ENCODE peak calls at places on chromosomes 2 and 18, in four cellular contexts. Y is NCI-H510A treated with DMSO at 0.1 percent for 48 hours; F is CD4-positive, CD25-positive, alpha-beta regulatory T cell; Q is activated effector memory CD4-positive, alpha-beta T cell treated with anti-CD3 and anti-CD28 coated beads, Interleukin-2, amount 50 U/mL, for 16 hours. S is an unnamed sample.

GRCh38 chr18:62957885-62958472 is 242.6 kb downstream of the PHLPP1 start:
- DNase-seq in Y (no peak), F (peak), Q (peak), S (no peak)

GRCh38 chr2:17101091-17101490 is 417.1 kb downstream of the RAD51AP2 start:
- DNase-seq in Y (no peak), F (no peak), Q (no peak), S (no peak)

GRCh38 chr2:120398051-120398960 is 52.4 kb downstream of the INHBB start:
- DNase-seq in Y (no peak), F (no peak), Q (peak), S (no peak)

GRCh38 chr2:20241973-20242726 is 17.2 kb upstream of the SDC1 start:
- DNase-seq in Y (no peak), F (no peak), Q (peak), S (peak)

GRCh38 chr18:28526196-28526595 is 349.3 kb upstream of the CDH2 start:
- DNase-seq in Y (no peak), F (no peak), Q (no peak), S (no peak)

GRCh38 chr2:17853799-17854198 is 24.7 kb upstream of the KCNS3 start:
- DNase-seq in Y (no peak), F (no peak), Q (no peak), S (no peak)

GRCh38 chr2:72833084-72833714 is 7.4 kb upstream of the EXOC6B start:
- DNase-seq in Y (no peak), F (no peak), Q (no peak), S (no peak)

GRCh38 chr18:47800756-47801155 is 129.7 kb downstream of the SMAD2 start:
- DNase-seq in Y (no peak), F (no peak), Q (no peak), S (no peak)

GRCh38 chr2:109659356-109660045 is 45.3 kb downstream of the SOWAHC start:
- DNase-seq in Y (no peak), F (no peak), Q (no peak), S (no peak)

GRCh38 chr2:235950473-235950809 is 217.7 kb downstream of the GBX2 start:
- DNase-seq in Y (no peak), F (no peak), Q (no peak), S (no peak)

GRCh38 chr2:144152817-144153271 is 367.1 kb downstream of the ZEB2 start:
- DNase-seq in Y (no peak), F (no peak), Q (no peak), S (no peak)

GRCh38 chr2:106115250-106115649 is 78.9 kb downstream of the UXS1 start:
- DNase-seq in Y (no peak), F (no peak), Q (no peak), S (no peak)